ENCODE peak calls at places on chromosomes 11 and 22, in nine cellular contexts. F is GM23248, Z is neural progenitor cell, H is PC-3, B is SK-N-SH, O is hepatocyte, N is MM.1S, J is HCT116, W is OCI-LY7. I is an unnamed sample.

GRCh38 chr11:61510980-61511373 is 2.4 kb downstream of the LRRC10B start:
- DNase-seq in F (no peak), Z (no peak), H (no peak), B (no peak), O (no peak), N (no peak), J (no peak), W (no peak), I (no peak)

GRCh38 chr22:43378011-43378704 is 33.7 kb upstream of the MPPED1 start:
- DNase-seq in F (peak), Z (no peak), H (no peak), B (no peak), O (peak), N (peak), J (no peak), W (no peak), I (no peak)

GRCh38 chr22:38310518-38311330 is 6.5 kb downstream of the CSNK1E start:
- DNase-seq in F (peak), Z (no peak), H (no peak), B (no peak), O (peak), N (no peak), J (no peak), W (no peak), I (no peak)

GRCh38 chr11:12704049-12704448 is 29.8 kb downstream of the TEAD1 start:
- DNase-seq in F (no peak), Z (no peak), H (peak), B (no peak), O (no peak), N (no peak), J (no peak), W (no peak), I (no peak)

GRCh38 chr11:75802913-75803820 is 11.8 kb upstream of the UVRAG start:
- DNase-seq in F (peak), Z (peak), H (peak), B (peak), O (peak), N (peak), J (peak), W (peak), I (peak)

GRCh38 chr11:65891180-65892136 is 985 bp downstream of the CCDC85B start:
- DNase-seq in F (peak), Z (peak), H (peak), B (peak), O (no peak), N (no peak), J (no peak), W (peak), I (peak)

GRCh38 chr11:117678651-117679407 is 118.2 kb downstream of the DSCAML1 start:
- DNase-seq in F (no peak), Z (no peak), H (no peak), B (peak), O (no peak), N (no peak), J (no peak), W (no peak), I (no peak)

GRCh38 chr22:42752912-42753311 is 32.2 kb upstream of the A4GALT start:
- DNase-seq in F (peak), Z (no peak), H (no peak), B (peak), O (no peak), N (no peak), J (no peak), W (no peak), I (no peak)

GRCh38 chr22:44361391-44362126 is 48.8 kb upstream of the SHISAL1 start:
- DNase-seq in F (no peak), Z (no peak), H (peak), B (no peak), O (no peak), N (no peak), J (no peak), W (no peak), I (no peak)

GRCh38 chr11:67396587-67397398 is 4.9 kb downstream of the PPP1CA start:
- DNase-seq in F (no peak), Z (no peak), H (no peak), B (no peak), O (no peak), N (no peak), J (no peak), W (peak), I (peak)

GRCh38 chr22:33975841-33976240 is 55.6 kb upstream of the LARGE1 start:
- DNase-seq in F (no peak), Z (no peak), H (no peak), B (no peak), O (no peak), N (no peak), J (no peak), W (no peak), I (no peak)

GRCh38 chr11:75827562-75827961 is 12.6 kb downstream of the UVRAG start:
- DNase-seq in F (no peak), Z (no peak), H (no peak), B (no peak), O (no peak), N (no peak), J (no peak), W (no peak), I (no peak)

GRCh38 chr11:47494996-47495855 is 46.3 kb upstream of the RAPSN start:
- DNase-seq in F (peak), Z (no peak), H (no peak), B (no peak), O (no peak), N (no peak), J (no peak), W (no peak), I (no peak)

GRCh38 chr11:130600616-130601015 is 152.2 kb downstream of the ADAMTS15 start:
- DNase-seq in F (no peak), Z (no peak), H (no peak), B (no peak), O (no peak), N (no peak), J (no peak), W (no peak), I (no peak)

GRCh38 chr22:22814666-22815396 is 72.8 kb upstream of the IGLL5 start:
- DNase-seq in F (no peak), Z (no peak), H (no peak), B (no peak), O (no peak), N (no peak), J (no peak), W (no peak), I (no peak)

GRCh38 chr22:39356464-39356863 is 6.7 kb downstream of the SYNGR1 start:
- DNase-seq in F (no peak), Z (no peak), H (no peak), B (no peak), O (no peak), N (no peak), J (no peak), W (peak), I (no peak)

GRCh38 chr11:87602776-87603175 is 565.0 kb downstream of the TMEM135 start:
- DNase-seq in F (no peak), Z (no peak), H (no peak), B (no peak), O (no peak), N (no peak), J (no peak), W (no peak), I (no peak)

DNA sequence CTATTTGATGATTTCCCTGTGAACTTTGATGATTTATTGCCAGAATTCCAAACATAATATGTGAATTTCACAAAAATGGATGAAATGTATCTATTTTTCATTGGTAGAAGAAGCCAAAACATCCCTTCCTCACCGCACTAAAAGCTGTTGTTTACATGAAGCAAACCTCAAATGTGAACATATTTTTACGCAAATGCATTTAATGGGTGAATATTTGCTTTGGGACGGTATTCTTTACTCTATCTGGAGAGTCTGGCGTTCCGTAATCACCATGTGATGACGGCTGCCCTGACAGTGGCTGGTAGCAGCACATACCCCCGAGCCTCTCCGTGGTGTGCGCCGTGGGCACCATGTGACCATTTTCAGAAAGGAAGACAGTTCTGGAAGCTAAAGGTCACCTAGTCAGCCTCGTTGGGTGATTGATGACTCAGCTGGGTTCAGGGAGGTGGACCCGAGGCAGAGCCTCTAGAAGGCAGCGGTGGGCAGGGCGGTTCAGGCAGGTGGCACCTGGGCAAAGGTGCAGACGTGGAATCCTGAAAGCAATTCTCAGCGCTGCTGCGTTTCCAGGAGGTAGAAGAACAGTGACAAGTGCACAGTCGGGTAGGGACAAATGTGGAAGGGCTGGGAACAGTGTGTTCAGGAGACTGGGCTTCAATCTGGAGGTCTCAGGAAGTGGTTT is 45.3 kb downstream of the PPARA start:
- DNase-seq in F (no peak), Z (no peak), H (no peak), B (no peak), O (no peak), N (no peak), J (no peak), W (no peak), I (no peak)
- H3K27ac ChIP-seq in F (no peak), Z (no peak), H (no peak), B (no peak), O (no peak), N (no peak), J (no peak), W (no peak), I (no peak)

GRCh38 chr11:9075441-9076000 is 15.9 kb downstream of the SCUBE2 start:
- DNase-seq in F (no peak), Z (no peak), H (no peak), B (peak), O (no peak), N (no peak), J (no peak), W (no peak), I (no peak)
- TF ChIP-seq EZH2phosphoT487 in F (no peak), Z (no peak), H (no peak), B (no peak), O (no peak), N (no peak), J (no peak), W (no peak), I (no peak)

GRCh38 chr11:72072348-72072747 is 8.0 kb downstream of the NUMA1 start:
- DNase-seq in F (peak), Z (peak), H (peak), B (no peak), O (peak), N (peak), J (peak), W (peak), I (peak)
- H3K27ac ChIP-seq in F (peak), Z (no peak), H (peak), B (peak), O (peak), N (peak), J (peak), W (peak), I (peak)

GRCh38 chr11:112612283-112612849 is 348.9 kb upstream of the NCAM1 start:
- DNase-seq in F (no peak), Z (peak), H (no peak), B (peak), O (no peak), N (no peak), J (peak), W (no peak), I (peak)
- TF ChIP-seq EZH2phosphoT487 in F (no peak), Z (no peak), H (no peak), B (no peak), O (no peak), N (no peak), J (no peak), W (no peak), I (no peak)

DNA sequence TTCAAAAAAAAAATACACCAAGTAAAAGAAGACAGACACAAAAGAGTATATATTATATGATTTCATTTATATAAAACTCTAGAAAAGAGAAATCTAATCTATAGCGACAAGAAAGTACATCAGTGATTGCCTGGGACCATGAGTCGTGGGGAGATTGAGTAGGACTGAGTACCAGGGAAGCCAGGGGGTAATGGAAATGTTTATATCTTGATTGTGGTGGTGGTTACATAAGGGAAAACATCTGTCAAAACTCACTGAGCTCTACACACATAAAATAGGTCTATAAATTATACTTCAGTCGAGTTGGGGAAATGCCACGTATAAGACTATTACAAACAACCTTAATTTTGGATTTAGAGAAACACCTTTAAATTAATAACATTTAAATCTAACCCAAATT is 117.4 kb downstream of the TRIM29 start:
- DNase-seq in F (no peak), Z (no peak), H (no peak), B (peak), O (no peak), N (no peak), J (no peak), W (no peak), I (no peak)
- H3K27ac ChIP-seq in F (no peak), Z (no peak), H (no peak), B (no peak), O (no peak), N (no peak), J (no peak), W (no peak), I (no peak)

GRCh38 chr22:49368221-49368975 is 459.3 kb downstream of the BRD1 start:
- DNase-seq in F (no peak), Z (no peak), H (no peak), B (no peak), O (no peak), N (no peak), J (no peak), W (no peak), I (no peak)
- TF ChIP-seq EZH2phosphoT487 in F (no peak), Z (no peak), H (no peak), B (no peak), O (no peak), N (no peak), J (no peak), W (no peak), I (no peak)

GRCh38 chr11:68796779-68797178 is 44.9 kb downstream of the CPT1A start:
- DNase-seq in F (no peak), Z (no peak), H (no peak), B (no peak), O (no peak), N (no peak), J (no peak), W (no peak), I (no peak)
- H3K27ac ChIP-seq in F (no peak), Z (no peak), H (no peak), B (no peak), O (no peak), N (no peak), J (no peak), W (no peak), I (no peak)

I was measured in GM23338.